ENCODE peak calls at places on chromosomes 1 and 21, in four cellular contexts. A, W, L and B are unnamed samples.
A peak's percentile ranks its signal among the peaks of the same experiment; 100 is the strongest.

GRCh38 chr1:171221665-171222591 is 26.4 kb upstream of the FMO1 start:
- DNase-seq in A (peak; percentile 52), L (no peak), W (peak; percentile 52), B (peak; percentile 24)

GRCh38 chr1:236638935-236639334 is 34.6 kb upstream of the HEATR1 start:
- DNase-seq in A (no peak), L (peak; percentile 24), W (no peak), B (no peak)

GRCh38 chr1:236103646-236104218 is 38.6 kb upstream of the GPR137B start:
- DNase-seq in A (peak; percentile 53), L (peak; percentile 51), W (peak; percentile 77), B (peak; percentile 70)

GRCh38 chr1:23837905-23838304 is 12.7 kb upstream of the HMGCL start:
- DNase-seq in W (no peak), L (no peak), A (no peak), B (no peak)

GRCh38 chr1:12448746-12449177 is 169.2 kb downstream of the DHRS3 start:
- DNase-seq in A (no peak), W (peak; percentile 85), L (no peak), B (no peak)

GRCh38 chr1:60126733-60127132 is 53.2 kb upstream of the C1orf87 start:
- DNase-seq in L (no peak), A (no peak), W (peak; percentile 17), B (peak; percentile 5)

GRCh38 chr1:180923024-180923841 is 10.5 kb downstream of the KIAA1614 start:
- DNase-seq in W (peak; percentile 30), L (no peak), A (no peak), B (peak; percentile 16)

GRCh38 chr1:237556911-237557310 is 333.8 kb downstream of the ZP4 start:
- DNase-seq in A (no peak), L (no peak), W (no peak), B (peak; percentile 1)

GRCh38 chr1:110859062-110859461 is 13.9 kb upstream of the CD53 start:
- DNase-seq in A (no peak), W (no peak), L (no peak), B (no peak)

GRCh38 chr1:19563336-19564097 is 78.2 kb upstream of the CAPZB start:
- DNase-seq in A (peak; percentile 82), L (peak; percentile 85), W (peak; percentile 20), B (peak; percentile 60)

GRCh38 chr1:179599623-179600249 is 8.1 kb downstream of the TDRD5 start:
- DNase-seq in L (no peak), A (no peak), W (peak; percentile 47), B (peak; percentile 37)

GRCh38 chr1:183892351-183892793 is 87.5 kb downstream of the RGL1 start:
- DNase-seq in A (no peak), W (peak; percentile 71), L (no peak), B (peak; percentile 48)

GRCh38 chr1:44842763-44843655 is at the start of gene PTCH2:
- DNase-seq in A (peak; percentile 94), L (peak; percentile 71), W (peak; percentile 67), B (peak; percentile 49)

GRCh38 chr1:179817789-179818188 is 59.8 kb downstream of the TOR1AIP2 start:
- DNase-seq in L (peak; percentile 48), A (peak; percentile 83), W (peak; percentile 47), B (peak; percentile 86)

GRCh38 chr1:151620286-151620685 is 8.4 kb downstream of the SNX27 start:
- DNase-seq in W (peak; percentile 77), A (no peak), L (no peak), B (peak; percentile 52)

GRCh38 chr1:203308205-203309114 is 3.1 kb downstream of the BTG2 start:
- DNase-seq in W (no peak), A (no peak), L (no peak), B (peak; percentile 31)

GRCh38 chr1:153578490-153578889 is 12.8 kb upstream of the S100A2 start:
- DNase-seq in L (no peak), W (no peak), A (no peak), B (no peak)

GRCh38 chr1:109197163-109198042 is 16.3 kb upstream of the SARS1 start:
- DNase-seq in A (no peak), W (peak; percentile 96), L (peak; percentile 20), B (peak; percentile 97)

GRCh38 chr1:66598670-66599069 is 64.7 kb downstream of the SGIP1 start:
- DNase-seq in W (peak; percentile 85), A (no peak), L (no peak), B (peak; percentile 67)

GRCh38 chr1:227999056-227999930 is 7.5 kb upstream of the WNT3A start:
- DNase-seq in L (peak; percentile 53), A (no peak), W (peak; percentile 71), B (peak; percentile 77)

GRCh38 chr1:93625582-93626327 is 55.9 kb downstream of the BCAR3 start:
- DNase-seq in W (peak; percentile 58), A (no peak), L (peak; percentile 61), B (peak; percentile 89)

GRCh38 chr1:226875641-226876295 is 5.4 kb downstream of the PSEN2 start:
- DNase-seq in W (peak; percentile 53), L (no peak), A (no peak), B (peak; percentile 29)

GRCh38 chr1:63524166-63524565 is 841 bp downstream of the EFCAB7 start:
- DNase-seq in A (no peak), W (no peak), L (no peak), B (peak; percentile 6)

GRCh38 chr1:24864409-24864808 is 65.7 kb downstream of the RUNX3 start:
- DNase-seq in A (no peak), W (no peak), L (no peak), B (no peak)

GRCh38 chr1:238592586-238592985 is 701.9 kb upstream of the ZP4 start:
- DNase-seq in W (no peak), A (no peak), L (no peak), B (no peak)

GRCh38 chr21:20424943-20425342 is 573.3 kb upstream of the NCAM2 start:
- DNase-seq in A (no peak), L (no peak), W (no peak), B (no peak)

GRCh38 chr1:115650961-115651360 is 9.2 kb downstream of the VANGL1 start:
- DNase-seq in W (no peak), L (no peak), A (no peak), B (no peak)

GRCh38 chr1:66331641-66332523 is 202.1 kb upstream of the SGIP1 start:
- DNase-seq in W (peak; percentile 90), A (peak; percentile 61), L (peak; percentile 83), B (peak; percentile 92)

GRCh38 chr1:9455487-9456237 is 83.6 kb upstream of the SLC25A33 start:
- DNase-seq in A (peak; percentile 90), W (peak; percentile 71), L (peak; percentile 60), B (peak; percentile 72)

GRCh38 chr1:44260792-44261474 is 47.7 kb downstream of the DMAP1 start:
- DNase-seq in L (no peak), W (no peak), A (no peak), B (no peak)

GRCh38 chr1:77416692-77417450 is 135.1 kb downstream of the AK5 start:
- DNase-seq in W (peak; percentile 63), L (no peak), A (no peak), B (peak; percentile 58)
- TF ChIP-seq CTCF in W (peak; percentile 63), L (peak; percentile 42), A (no peak), B (peak; percentile 53)

GRCh38 chr1:200895801-200896570 is 1.3 kb downstream of the INAVA start:
- DNase-seq in W (no peak), L (no peak), A (peak; percentile 7), B (no peak)
- H3K4me3 ChIP-seq in W (no peak overlapping the region), L (no peak overlapping the region), A (no peak overlapping the region), B (no peak overlapping the region)

GRCh38 chr1:163565171-163565570 is 243.4 kb downstream of the NUF2 start:
- DNase-seq in A (no peak), W (no peak), L (no peak), B (no peak)

GRCh38 chr1:163562355-163562754 is 240.6 kb downstream of the NUF2 start:
- DNase-seq in W (no peak), A (no peak), L (no peak), B (no peak)

DNA sequence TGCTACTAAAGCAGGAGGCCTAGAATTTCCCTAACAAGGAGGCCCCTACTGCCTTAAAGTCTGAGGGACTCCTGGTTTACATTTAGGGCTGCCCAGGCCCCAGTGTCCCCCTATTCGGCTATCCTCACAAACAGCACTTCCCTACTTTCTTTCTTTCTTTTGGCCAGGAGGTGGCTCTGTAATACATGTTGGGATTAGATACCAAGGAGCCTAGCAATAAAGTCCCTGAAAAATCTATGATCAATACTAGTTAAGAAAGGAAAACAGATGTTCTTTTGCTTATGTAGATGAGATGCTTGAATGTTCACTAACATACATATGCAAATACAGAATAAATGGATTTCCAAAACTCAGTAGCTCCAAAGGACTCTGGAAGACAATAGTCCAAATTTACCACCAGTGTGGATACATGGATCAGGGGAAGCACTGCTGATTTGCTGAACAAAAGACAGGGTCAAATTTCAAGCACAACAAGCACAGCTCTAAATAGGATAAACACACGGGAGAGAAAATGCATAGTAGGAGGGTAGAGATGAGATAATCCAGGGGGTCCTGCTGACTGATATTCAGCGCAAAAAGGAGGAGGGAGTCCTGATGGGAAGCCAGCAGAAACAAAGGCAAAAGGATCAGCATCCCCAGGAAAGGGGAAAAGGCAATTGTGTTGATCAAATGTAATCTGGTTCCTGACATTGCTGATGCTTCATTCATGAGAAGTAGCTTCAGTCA is 240.0 kb downstream of the NUF2 start:
- DNase-seq in A (no peak), L (no peak), W (peak; percentile 32), B (peak; percentile 37)
- TF ChIP-seq CTCF in A (peak; percentile 28), L (peak; percentile 40), W (peak; percentile 53), B (peak; percentile 28)

DNA sequence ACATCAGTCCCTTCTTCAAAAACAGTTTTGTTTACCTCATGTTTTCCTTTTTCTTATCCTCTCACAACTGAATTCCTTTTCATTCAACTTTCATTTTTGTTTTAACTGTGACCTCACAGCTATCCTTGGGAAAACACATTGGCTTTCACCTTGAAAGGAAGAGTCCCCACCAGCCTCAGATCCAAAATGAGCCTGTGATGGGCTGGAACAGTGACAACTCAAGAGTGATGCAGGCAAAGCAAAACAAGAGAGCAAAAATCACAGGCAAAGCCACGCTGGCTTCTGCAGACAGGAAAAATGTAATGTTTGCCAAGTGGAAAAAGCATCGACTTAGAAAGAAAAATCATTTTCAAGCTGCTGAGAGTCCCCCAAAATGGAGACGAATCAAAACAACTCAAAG is 51.0 kb downstream of the ALG14 start:
- DNase-seq in A (no peak), W (peak; percentile 44), L (peak; percentile 31), B (peak; percentile 46)
- H3K4me3 ChIP-seq in A (peak overlapping the region; percentile 1), W (peak overlapping the region; percentile 12), L (peak overlapping the region; percentile 15), B (peak overlapping the region; percentile 12)

DNA sequence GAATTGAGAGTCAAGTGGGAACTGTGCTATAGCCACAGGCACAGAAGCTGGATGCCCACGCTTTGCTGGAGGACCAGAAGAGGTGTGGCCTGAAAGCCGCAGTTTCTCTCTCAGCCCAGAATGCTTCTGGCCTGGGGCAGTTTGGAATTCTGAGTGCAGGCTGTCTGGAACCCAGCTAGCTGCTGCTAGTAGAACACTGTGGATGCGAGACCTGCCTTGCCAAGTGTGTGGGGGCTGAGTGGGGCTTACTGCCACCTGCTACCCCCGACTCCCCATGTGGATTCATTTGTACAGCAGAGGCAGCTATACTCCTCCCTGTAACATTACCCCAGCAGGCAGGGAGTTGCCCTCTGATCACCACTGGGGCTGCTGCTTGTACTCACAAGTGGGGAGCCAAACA is 12.2 kb downstream of the ADAMTS1 start:
- DNase-seq in A (peak; percentile 39), W (no peak), L (no peak), B (no peak)
- TF ChIP-seq CTCF in A (no peak), W (no peak), L (no peak), B (no peak)

DNA sequence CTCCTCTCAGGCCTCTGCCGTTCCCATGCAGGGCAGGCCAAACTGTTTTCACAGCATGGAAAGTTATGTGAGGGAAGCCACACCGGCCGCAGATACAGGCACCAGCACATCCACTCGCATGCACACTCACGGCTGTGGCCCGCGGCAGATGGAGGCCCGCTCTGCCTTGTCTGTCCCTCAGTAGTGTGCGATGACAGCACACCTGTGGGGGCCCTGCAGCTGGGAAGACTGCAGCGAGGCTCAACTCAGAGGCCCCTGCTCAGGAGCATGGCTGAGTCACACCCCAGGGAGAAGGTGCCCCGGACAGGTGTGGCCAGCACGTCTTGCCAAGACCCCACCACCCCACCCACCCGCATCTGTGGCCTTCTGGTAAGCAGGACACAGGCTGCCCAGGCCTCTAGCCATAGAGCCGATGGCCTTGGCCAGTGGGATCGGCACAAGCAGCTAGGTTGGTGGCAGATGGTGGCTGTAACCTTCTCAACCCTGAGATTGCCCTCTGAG is 1.3 kb upstream of the UBE2J2 start:
- DNase-seq in A (peak; percentile 41), W (no peak), L (no peak), B (no peak)
- H3K4me3 ChIP-seq in A (no peak overlapping the region), W (no peak overlapping the region), L (peak overlapping the region; percentile 94), B (no peak overlapping the region)